ENCODE peak calls at places on chromosomes 2 and 18, in ten cellular contexts. One of them, this sample, is unnamed.

GRCh38 chr18:55322176-55322735 is 265.7 kb downstream of the TCF4 start:
- DNase-seq in tibial nerve: peak; percentile 81
- DNase-seq in ovary: peak; percentile 85
- DNase-seq in upper lobe of left lung: peak; percentile 92
- DNase-seq in K562: no peak
- DNase-seq in A549: peak; percentile 42
- DNase-seq in HepG2: no peak
- DNase-seq in GM12878: peak; percentile 74
- DNase-seq in suprapubic skin: peak; percentile 87
- DNase-seq in sigmoid colon: peak; percentile 96
- DNase-seq in this sample: peak; percentile 49

GRCh38 chr2:75108937-75109482 is 90.3 kb downstream of the TACR1 start:
- DNase-seq in tibial nerve: no peak
- DNase-seq in ovary: no peak
- DNase-seq in upper lobe of left lung: no peak
- DNase-seq in K562: no peak
- DNase-seq in A549: no peak
- DNase-seq in HepG2: no peak
- DNase-seq in GM12878: no peak
- DNase-seq in suprapubic skin: no peak
- DNase-seq in sigmoid colon: no peak
- DNase-seq in this sample: no peak

GRCh38 chr2:57552885-57553284 is 493.7 kb upstream of the VRK2 start:
- DNase-seq in tibial nerve: no peak
- DNase-seq in ovary: no peak
- DNase-seq in upper lobe of left lung: no peak
- DNase-seq in K562: no peak
- DNase-seq in A549: no peak
- DNase-seq in HepG2: no peak
- DNase-seq in GM12878: no peak
- DNase-seq in suprapubic skin: no peak
- DNase-seq in sigmoid colon: no peak
- DNase-seq in this sample: no peak

GRCh38 chr2:5692561-5693287 is 540 bp downstream of the SOX11 start:
- DNase-seq in tibial nerve: no peak
- DNase-seq in ovary: no peak
- DNase-seq in upper lobe of left lung: peak; percentile 78
- DNase-seq in K562: no peak
- DNase-seq in A549: peak; percentile 10
- DNase-seq in HepG2: no peak
- DNase-seq in GM12878: no peak
- DNase-seq in suprapubic skin: no peak
- DNase-seq in sigmoid colon: no peak
- DNase-seq in this sample: no peak

GRCh38 chr2:218981390-218982311 is 3.3 kb downstream of the FEV start:
- DNase-seq in tibial nerve: no peak
- DNase-seq in ovary: peak; percentile 73
- DNase-seq in upper lobe of left lung: peak; percentile 89
- DNase-seq in K562: no peak
- DNase-seq in A549: peak; percentile 34
- DNase-seq in HepG2: no peak
- DNase-seq in GM12878: no peak
- DNase-seq in suprapubic skin: peak; percentile 79
- DNase-seq in sigmoid colon: peak; percentile 54
- DNase-seq in this sample: peak; percentile 52

GRCh38 chr18:61554117-61554776 is 221.0 kb downstream of the CDH20 start:
- DNase-seq in tibial nerve: no peak
- DNase-seq in ovary: peak; percentile 63
- DNase-seq in upper lobe of left lung: peak; percentile 81
- DNase-seq in K562: no peak
- DNase-seq in A549: no peak
- DNase-seq in HepG2: no peak
- DNase-seq in GM12878: no peak
- DNase-seq in suprapubic skin: no peak
- DNase-seq in sigmoid colon: no peak
- DNase-seq in this sample: no peak

GRCh38 chr2:20091305-20091991 is 40.0 kb upstream of the LAPTM4A start:
- DNase-seq in tibial nerve: peak; percentile 57
- DNase-seq in ovary: peak; percentile 63
- DNase-seq in upper lobe of left lung: no peak
- DNase-seq in K562: no peak
- DNase-seq in A549: peak; percentile 39
- DNase-seq in HepG2: no peak
- DNase-seq in GM12878: no peak
- DNase-seq in suprapubic skin: no peak
- DNase-seq in sigmoid colon: peak; percentile 94
- DNase-seq in this sample: no peak

GRCh38 chr18:73235491-73235890 is 367.7 kb upstream of the NETO1 start:
- DNase-seq in tibial nerve: no peak
- DNase-seq in ovary: no peak
- DNase-seq in upper lobe of left lung: no peak
- DNase-seq in K562: no peak
- DNase-seq in A549: peak; percentile 30
- DNase-seq in HepG2: peak; percentile 2
- DNase-seq in GM12878: peak; percentile 11
- DNase-seq in suprapubic skin: no peak
- DNase-seq in sigmoid colon: no peak
- DNase-seq in this sample: no peak

GRCh38 chr2:64650722-64651338 is 2.9 kb downstream of the SERTAD2 start:
- DNase-seq in tibial nerve: no peak
- DNase-seq in ovary: no peak
- DNase-seq in upper lobe of left lung: no peak
- DNase-seq in K562: no peak
- DNase-seq in A549: peak; percentile 57
- DNase-seq in HepG2: peak; percentile 95
- DNase-seq in GM12878: no peak
- DNase-seq in suprapubic skin: no peak
- DNase-seq in sigmoid colon: no peak
- DNase-seq in this sample: peak; percentile 67

GRCh38 chr18:27780061-27780740 is 396.7 kb downstream of the CDH2 start:
- DNase-seq in tibial nerve: no peak
- DNase-seq in ovary: no peak
- DNase-seq in upper lobe of left lung: no peak
- DNase-seq in K562: no peak
- DNase-seq in A549: no peak
- DNase-seq in HepG2: no peak
- DNase-seq in GM12878: no peak
- DNase-seq in suprapubic skin: no peak
- DNase-seq in sigmoid colon: no peak
- DNase-seq in this sample: no peak

GRCh38 chr2:157468931-157469708 is 25.2 kb upstream of the CYTIP start:
- DNase-seq in tibial nerve: no peak
- DNase-seq in ovary: no peak
- DNase-seq in upper lobe of left lung: no peak
- DNase-seq in K562: no peak
- DNase-seq in A549: no peak
- DNase-seq in HepG2: no peak
- DNase-seq in GM12878: peak; percentile 95
- DNase-seq in suprapubic skin: no peak
- DNase-seq in sigmoid colon: no peak
- DNase-seq in this sample: no peak

GRCh38 chr18:22914633-22915032 is 18.5 kb upstream of the RBBP8 start:
- DNase-seq in tibial nerve: no peak
- DNase-seq in ovary: no peak
- DNase-seq in upper lobe of left lung: no peak
- DNase-seq in K562: no peak
- DNase-seq in A549: no peak
- DNase-seq in HepG2: peak; percentile 34
- DNase-seq in GM12878: no peak
- DNase-seq in suprapubic skin: no peak
- DNase-seq in sigmoid colon: no peak
- DNase-seq in this sample: no peak

GRCh38 chr2:46164581-46165301 is 132.5 kb upstream of the EPAS1 start:
- DNase-seq in tibial nerve: peak; percentile 48
- DNase-seq in ovary: peak; percentile 83
- DNase-seq in upper lobe of left lung: no peak
- DNase-seq in K562: no peak
- DNase-seq in A549: peak; percentile 88
- DNase-seq in HepG2: no peak
- DNase-seq in GM12878: no peak
- DNase-seq in suprapubic skin: no peak
- DNase-seq in sigmoid colon: peak; percentile 92
- DNase-seq in this sample: peak; percentile 62

GRCh38 chr2:170711774-170712652 is 3.1 kb upstream of the SP5 start:
- DNase-seq in tibial nerve: no peak
- DNase-seq in ovary: peak; percentile 33
- DNase-seq in upper lobe of left lung: peak; percentile 73
- DNase-seq in K562: no peak
- DNase-seq in A549: no peak
- DNase-seq in HepG2: peak; percentile 99
- DNase-seq in GM12878: no peak
- DNase-seq in suprapubic skin: no peak
- DNase-seq in sigmoid colon: no peak
- DNase-seq in this sample: peak; percentile 67

GRCh38 chr2:132670961-132671781 is 1.2 kb upstream of the LYPD1 start:
- DNase-seq in tibial nerve: no peak
- DNase-seq in ovary: no peak
- DNase-seq in upper lobe of left lung: peak; percentile 58
- DNase-seq in K562: no peak
- DNase-seq in A549: peak; percentile 67
- DNase-seq in HepG2: no peak
- DNase-seq in GM12878: no peak
- DNase-seq in suprapubic skin: no peak
- DNase-seq in sigmoid colon: no peak
- DNase-seq in this sample: no peak

GRCh38 chr2:96430394-96430988 is 74.7 kb downstream of the NEURL3 start:
- DNase-seq in tibial nerve: no peak
- DNase-seq in ovary: no peak
- DNase-seq in upper lobe of left lung: peak; percentile 35
- DNase-seq in K562: no peak
- DNase-seq in A549: no peak
- DNase-seq in HepG2: no peak
- DNase-seq in GM12878: no peak
- DNase-seq in suprapubic skin: no peak
- DNase-seq in sigmoid colon: no peak
- DNase-seq in this sample: no peak
- TF ChIP-seq POLR2A in tibial nerve: no peak
- TF ChIP-seq POLR2A in ovary: no peak
- TF ChIP-seq POLR2A in upper lobe of left lung: no peak
- TF ChIP-seq POLR2A in K562: no peak
- TF ChIP-seq POLR2A in A549: no peak
- TF ChIP-seq POLR2A in HepG2: no peak
- TF ChIP-seq POLR2A in GM12878: no peak
- TF ChIP-seq POLR2A in suprapubic skin: no peak
- TF ChIP-seq POLR2A in sigmoid colon: no peak
- TF ChIP-seq POLR2A in this sample: no peak

DNA sequence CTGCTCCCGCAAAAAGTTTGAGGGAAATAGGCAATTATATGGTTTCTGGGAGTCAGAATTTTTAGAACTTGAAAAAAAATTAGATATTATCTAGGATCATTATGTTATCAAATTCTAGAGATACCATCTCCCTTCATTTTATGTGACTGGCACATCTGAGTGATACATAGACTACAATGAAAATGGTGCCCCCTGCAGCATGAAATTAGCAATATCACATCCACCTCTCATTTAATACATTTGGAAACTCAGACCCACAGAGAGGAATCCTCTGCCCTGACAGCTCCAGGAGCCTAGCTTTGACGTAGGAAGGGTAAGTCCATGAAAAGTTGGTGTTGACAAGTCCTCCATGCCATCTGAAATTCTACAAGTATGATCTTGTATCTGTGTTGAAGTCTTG is 381.6 kb downstream of the SUCLG1 start:
- DNase-seq in tibial nerve: no peak
- DNase-seq in ovary: no peak
- DNase-seq in upper lobe of left lung: no peak
- DNase-seq in K562: peak; percentile 27
- DNase-seq in A549: peak; percentile 38
- DNase-seq in HepG2: peak; percentile 20
- DNase-seq in GM12878: no peak
- DNase-seq in suprapubic skin: no peak
- DNase-seq in sigmoid colon: no peak
- DNase-seq in this sample: no peak
- TF ChIP-seq EP300 in tibial nerve: no peak
- TF ChIP-seq EP300 in ovary: no peak
- TF ChIP-seq EP300 in upper lobe of left lung: no peak
- TF ChIP-seq EP300 in K562: no peak
- TF ChIP-seq EP300 in A549: no peak
- TF ChIP-seq EP300 in HepG2: no peak
- TF ChIP-seq EP300 in GM12878: no peak
- TF ChIP-seq EP300 in suprapubic skin: no peak
- TF ChIP-seq EP300 in sigmoid colon: no peak
- TF ChIP-seq EP300 in this sample: no peak

GRCh38 chr2:203097735-203098134 is 83.1 kb downstream of the NBEAL1 start:
- DNase-seq in tibial nerve: no peak
- DNase-seq in ovary: no peak
- DNase-seq in upper lobe of left lung: no peak
- DNase-seq in K562: no peak
- DNase-seq in A549: peak; percentile 42
- DNase-seq in HepG2: peak; percentile 36
- DNase-seq in GM12878: no peak
- DNase-seq in suprapubic skin: no peak
- DNase-seq in sigmoid colon: no peak
- DNase-seq in this sample: no peak
- TF ChIP-seq POLR2A in tibial nerve: no peak
- TF ChIP-seq POLR2A in ovary: no peak
- TF ChIP-seq POLR2A in upper lobe of left lung: no peak
- TF ChIP-seq POLR2A in K562: no peak
- TF ChIP-seq POLR2A in A549: no peak
- TF ChIP-seq POLR2A in HepG2: no peak
- TF ChIP-seq POLR2A in GM12878: no peak
- TF ChIP-seq POLR2A in suprapubic skin: no peak
- TF ChIP-seq POLR2A in sigmoid colon: no peak
- TF ChIP-seq POLR2A in this sample: no peak

DNA sequence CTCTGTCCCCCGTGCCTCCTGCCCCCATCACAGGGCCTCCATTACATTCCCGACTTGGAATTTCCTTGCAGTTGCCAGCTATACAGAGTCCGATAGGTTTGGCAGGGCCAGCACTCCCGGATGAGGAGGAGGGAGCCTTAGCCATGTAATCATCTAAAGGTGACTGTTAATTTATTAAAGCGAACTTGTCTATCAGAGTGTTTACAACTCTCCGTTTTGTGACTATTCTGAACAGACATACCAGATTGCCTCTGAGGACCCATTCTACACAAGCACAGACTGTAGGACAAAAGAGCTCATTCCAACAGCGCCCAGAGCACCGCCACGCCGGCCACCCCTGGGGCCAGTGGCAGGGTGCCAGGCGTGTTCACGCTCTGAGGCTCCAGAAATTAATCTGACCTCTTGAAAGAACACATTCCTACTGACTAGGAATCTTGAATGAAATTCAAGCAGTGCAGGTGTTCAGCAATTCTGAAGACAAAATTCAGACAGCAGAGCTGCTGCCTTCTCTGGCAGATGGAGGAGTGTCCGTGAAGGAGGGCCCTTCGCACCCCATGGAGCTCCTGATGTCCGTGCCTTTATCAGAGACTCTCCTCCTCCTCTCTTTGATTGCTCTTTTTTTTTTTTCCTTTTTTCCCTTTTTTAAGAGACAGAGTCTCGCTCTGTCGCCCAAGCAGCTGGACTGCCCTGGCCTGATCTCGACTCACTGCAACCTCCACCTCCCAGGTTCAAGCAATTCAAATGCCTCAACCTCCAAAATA is 58.1 kb upstream of the RALBP1 start:
- DNase-seq in tibial nerve: no peak
- DNase-seq in ovary: peak; percentile 72
- DNase-seq in upper lobe of left lung: peak; percentile 82
- DNase-seq in K562: no peak
- DNase-seq in A549: no peak
- DNase-seq in HepG2: no peak
- DNase-seq in GM12878: no peak
- DNase-seq in suprapubic skin: no peak
- DNase-seq in sigmoid colon: peak; percentile 67
- DNase-seq in this sample: peak; percentile 53
- TF ChIP-seq EP300 in tibial nerve: no peak
- TF ChIP-seq EP300 in ovary: no peak
- TF ChIP-seq EP300 in upper lobe of left lung: no peak
- TF ChIP-seq EP300 in K562: no peak
- TF ChIP-seq EP300 in A549: no peak
- TF ChIP-seq EP300 in HepG2: no peak
- TF ChIP-seq EP300 in GM12878: no peak
- TF ChIP-seq EP300 in suprapubic skin: no peak
- TF ChIP-seq EP300 in sigmoid colon: no peak
- TF ChIP-seq EP300 in this sample: no peak

This sample was measured in stomach.